ENCODE peak calls at places on chromosome 9, in six cellular contexts. V is CD14-positive monocyte, F is lung, U is fibroblast of lung, D is psoas muscle, R is IMR-90. N is an unnamed sample.

GRCh38 chr9:25205285-25205684 is 473.0 kb downstream of the TUSC1 start:
- DNase-seq in V (no peak), F (no peak), U (no peak), D (no peak), R (no peak), N (no peak)

GRCh38 chr9:99078731-99079130 is 26.2 kb upstream of the TGFBR1 start:
- DNase-seq in V (no peak), F (no peak), U (no peak), D (no peak), R (no peak), N (no peak)

GRCh38 chr9:4048441-4048840 is 251.4 kb downstream of the GLIS3 start:
- DNase-seq in V (no peak), F (no peak), U (peak; percentile 72), D (no peak), R (peak; percentile 64), N (peak; percentile 55)

GRCh38 chr9:37433754-37434435 is 11.4 kb downstream of the GRHPR start:
- DNase-seq in V (no peak), F (no peak), U (peak; percentile 28), D (no peak), R (peak; percentile 11), N (no peak)

GRCh38 chr9:26310294-26310693 is 582.3 kb downstream of the CAAP1 start:
- DNase-seq in V (no peak), F (no peak), U (peak; percentile 83), D (no peak), R (peak; percentile 86), N (peak; percentile 74)

GRCh38 chr9:127917603-127918002 is 762 bp upstream of the ST6GALNAC4 start:
- DNase-seq in V (no peak), F (no peak), U (no peak), D (no peak), R (no peak), N (no peak)

GRCh38 chr9:16145196-16145950 is 592.5 kb downstream of the CCDC171 start:
- DNase-seq in V (no peak), F (no peak), U (no peak), D (no peak), R (peak; percentile 50), N (peak; percentile 26)

GRCh38 chr9:15306068-15306756 is 804 bp downstream of the TTC39B start:
- DNase-seq in V (peak; percentile 62), F (peak; percentile 76), U (peak; percentile 63), D (peak; percentile 60), R (peak; percentile 56), N (peak; percentile 55)

GRCh38 chr9:105973811-105974407 is 279.6 kb downstream of the TMEM38B start:
- DNase-seq in V (no peak), F (no peak), U (no peak), D (no peak), R (no peak), N (peak; percentile 38)

GRCh38 chr9:136372561-136373299 is 739 bp downstream of the CARD9 start:
- DNase-seq in V (peak; percentile 82), F (peak; percentile 74), U (peak; percentile 87), D (peak; percentile 72), R (peak; percentile 86), N (peak; percentile 63)

GRCh38 chr9:592225-592624 is 249.3 kb upstream of the DMRT1 start:
- DNase-seq in V (no peak), F (no peak), U (no peak), D (no peak), R (no peak), N (no peak)

GRCh38 chr9:35114921-35115341 is 731 bp downstream of the ATOSB start:
- DNase-seq in V (peak; percentile 92), F (peak; percentile 59), U (no peak), D (peak; percentile 64), R (no peak), N (peak; percentile 55)

GRCh38 chr9:35903049-35903448 is 3.0 kb upstream of the HRCT1 start:
- DNase-seq in V (no peak), F (peak; percentile 36), U (peak; percentile 72), D (no peak), R (peak; percentile 65), N (peak; percentile 75)

GRCh38 chr9:15157371-15157770 is 149.6 kb downstream of the TTC39B start:
- DNase-seq in V (no peak), F (no peak), U (no peak), D (no peak), R (no peak), N (peak; percentile 80)

GRCh38 chr9:136512651-136513066 is 29.8 kb upstream of the SEC16A start:
- DNase-seq in V (no peak), F (no peak), U (no peak), D (no peak), R (no peak), N (no peak)

GRCh38 chr9:137077758-137078693 is 709 bp downstream of the UAP1L1 start:
- DNase-seq in V (no peak), F (peak; percentile 40), U (no peak), D (no peak), R (no peak), N (no peak)

GRCh38 chr9:103323699-103324098 is 328.6 kb downstream of the CYLC2 start:
- DNase-seq in V (no peak), F (no peak), U (no peak), D (no peak), R (no peak), N (no peak)

GRCh38 chr9:134981001-134981400 is 63.3 kb upstream of the FCN1 start:
- DNase-seq in V (peak; percentile 18), F (no peak), U (no peak), D (no peak), R (no peak), N (no peak)

GRCh38 chr9:95017062-95017461 is 290.6 kb downstream of the AOPEP start:
- DNase-seq in V (no peak), F (no peak), U (peak; percentile 57), D (no peak), R (peak; percentile 73), N (peak; percentile 39)

GRCh38 chr9:126667190-126668055 is 53.7 kb downstream of the LMX1B start:
- DNase-seq in V (no peak), F (no peak), U (no peak), D (no peak), R (no peak), N (no peak)

GRCh38 chr9:5509573-5509972 is 758 bp upstream of the PDCD1LG2 start:
- DNase-seq in V (no peak), F (no peak), U (peak; percentile 91), D (no peak), R (peak; percentile 99), N (peak; percentile 95)

GRCh38 chr9:134039386-134040175 is 14.3 kb downstream of the BRD3OS start:
- DNase-seq in V (peak; percentile 22), F (no peak), U (no peak), D (no peak), R (no peak), N (no peak)

GRCh38 chr9:3074247-3074646 is 230.4 kb upstream of the PUM3 start:
- DNase-seq in V (peak; percentile 49), F (no peak), U (no peak), D (no peak), R (no peak), N (peak; percentile 3)

GRCh38 chr9:132973713-132974112 is 4.8 kb upstream of the GFI1B start:
- DNase-seq in V (peak; percentile 19), F (no peak), U (peak; percentile 13), D (no peak), R (peak; percentile 18), N (peak; percentile 36)

GRCh38 chr9:96457266-96457665 is 7.3 kb downstream of the HABP4 start:
- DNase-seq in V (no peak), F (no peak), U (peak; percentile 20), D (no peak), R (no peak), N (no peak)

GRCh38 chr9:96449522-96449843 is 486 bp upstream of the HABP4 start:
- DNase-seq in V (no peak), F (no peak), U (no peak), D (no peak), R (no peak), N (no peak)

GRCh38 chr9:96450613-96451544 is 910 bp downstream of the HABP4 start:
- DNase-seq in V (no peak), F (no peak), U (peak; percentile 21), D (peak; percentile 19), R (peak; percentile 30), N (peak; percentile 35)

GRCh38 chr9:96449844-96450612 is at the start of gene HABP4:
- DNase-seq in V (peak; percentile 90), F (peak; percentile 95), U (peak; percentile 92), D (peak; percentile 97), R (peak; percentile 91), N (peak; percentile 89)

DNA sequence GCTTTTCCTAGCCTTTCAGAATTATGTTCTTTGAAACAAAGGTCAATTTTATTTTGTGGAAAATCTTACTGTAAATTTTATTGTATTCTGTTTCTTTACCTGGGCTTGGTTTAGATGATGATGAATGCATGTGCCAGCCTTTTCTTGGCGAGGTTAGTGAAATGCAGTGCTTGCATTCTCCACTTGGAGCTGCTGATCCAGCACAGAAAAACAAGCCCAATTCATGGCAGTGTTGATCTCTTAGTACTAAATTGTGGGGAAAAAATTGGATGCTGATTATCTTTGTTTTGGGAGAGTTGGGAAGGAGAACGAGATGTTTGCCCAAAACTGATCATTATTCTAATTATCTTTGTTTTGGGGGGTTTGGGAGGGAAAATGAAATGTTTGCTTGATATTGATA is 3.7 kb downstream of the HABP4 start:
- DNase-seq in V (no peak), F (no peak), U (peak; percentile 64), D (no peak), R (peak; percentile 47), N (peak; percentile 70)
- TF ChIP-seq CTCF in V (no peak), F (no peak), U (peak; percentile 77), D (peak; percentile 43), R (peak; percentile 50), N (peak; percentile 80)

DNA sequence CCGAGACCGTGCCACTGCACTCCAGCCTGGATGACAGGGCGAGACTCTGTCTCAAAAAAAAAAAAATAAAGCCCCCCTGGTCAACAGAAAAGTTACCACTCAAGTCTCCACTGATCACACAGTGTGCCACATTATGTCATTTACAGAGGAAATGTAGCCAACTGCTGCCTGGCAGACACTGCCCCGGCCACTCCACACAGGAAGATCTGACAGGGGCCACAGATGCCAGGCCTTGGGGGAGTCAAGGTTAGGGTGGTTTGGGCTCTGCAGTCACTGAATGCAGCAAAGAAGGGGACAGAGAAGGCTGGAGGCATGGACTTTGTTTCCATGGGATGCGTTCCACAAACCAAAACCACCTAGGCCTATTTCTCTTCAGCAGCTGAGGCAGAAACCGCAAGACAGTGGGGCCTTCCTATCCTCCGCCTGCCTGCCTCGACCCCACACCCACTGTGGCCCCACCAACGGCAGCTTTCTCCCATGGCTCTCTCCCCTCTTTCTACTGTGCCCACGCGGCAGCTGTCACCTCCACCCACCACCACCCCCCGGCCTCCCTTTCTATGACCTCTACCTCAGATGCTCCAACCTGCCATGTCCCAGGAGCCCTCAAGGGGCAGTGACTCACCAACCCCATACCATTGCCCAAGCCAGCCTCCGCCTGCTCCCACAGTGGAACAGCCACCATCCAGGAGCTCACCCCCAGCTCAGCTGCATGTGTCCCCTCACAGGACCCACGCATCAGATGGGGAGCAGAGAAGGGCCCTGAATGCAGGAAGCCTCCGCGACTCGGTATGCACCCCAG is 12.4 kb downstream of the IPPK start:
- DNase-seq in V (no peak), F (no peak), U (no peak), D (no peak), R (no peak), N (peak; percentile 68)
- TF ChIP-seq CTCF in V (no peak), F (no peak), U (no peak), D (no peak), R (no peak), N (no peak)

GRCh38 chr9:116786737-116787136 is 99.6 kb downstream of the TRIM32 start:
- DNase-seq in V (no peak), F (no peak), U (no peak), D (no peak), R (no peak), N (no peak)
- TF ChIP-seq CTCF in V (no peak), F (no peak), U (no peak), D (no peak), R (no peak), N (no peak)

GRCh38 chr9:90726215-90726614 is 75.4 kb upstream of the SYK start:
- DNase-seq in V (no peak), F (no peak), U (no peak), D (no peak), R (no peak), N (no peak)
- TF ChIP-seq CTCF in V (no peak), F (no peak), U (no peak), D (no peak), R (no peak), N (no peak)

N was measured in fibroblast of mammary gland.